ENCODE peak calls at places on chromosomes 11 and 22, in nine cellular contexts. G, F, J, U, M, Q, D, N and R are unnamed samples.
A peak's percentile ranks its signal among the peaks of the same experiment; 100 is the strongest.

GRCh38 chr11:18731949-18732821 is 6.2 kb upstream of the IGSF22 start:
- DNase-seq in J (peak; percentile 52), Q (peak; percentile 38), N (peak; percentile 47), U (no peak), D (no peak), G (peak; percentile 59), F (peak; percentile 72), M (peak; percentile 55), R (no peak)

GRCh38 chr11:7523416-7524210 is 9.8 kb downstream of the PPFIBP2 start:
- DNase-seq in U (no peak), Q (no peak), D (no peak), F (no peak), G (no peak), N (no peak), M (no peak), J (no peak), R (no peak)

GRCh38 chr11:117587416-117587815 is 209.6 kb downstream of the DSCAML1 start:
- DNase-seq in D (no peak), U (no peak), M (no peak), F (no peak), G (no peak), N (no peak), J (no peak), Q (no peak), R (no peak)

GRCh38 chr11:3854977-3855807 is at the start of gene STIM1:
- DNase-seq in G (peak; percentile 96), M (peak; percentile 95), Q (peak; percentile 88), J (peak; percentile 98), N (peak; percentile 98), D (peak; percentile 98), F (peak; percentile 96), U (peak; percentile 96), R (peak; percentile 83)

GRCh38 chr11:61027141-61027840 is 55.8 kb downstream of the CD6 start:
- DNase-seq in N (no peak), J (no peak), U (no peak), Q (no peak), M (no peak), F (no peak), D (no peak), G (no peak), R (no peak)

GRCh38 chr11:96085349-96085910 is 161.5 kb upstream of the MTMR2 start:
- DNase-seq in N (no peak), D (no peak), G (no peak), Q (no peak), M (no peak), J (no peak), F (no peak), U (no peak), R (no peak)

GRCh38 chr11:125381499-125381898 is 114.6 kb downstream of the FEZ1 start:
- DNase-seq in N (no peak), M (no peak), U (no peak), J (no peak), D (peak; percentile 17), G (no peak), Q (no peak), F (no peak), R (no peak)

GRCh38 chr11:120249279-120250022 is 9.5 kb downstream of the POU2F3 start:
- DNase-seq in D (no peak), G (no peak), M (no peak), U (no peak), N (no peak), F (no peak), J (no peak), Q (no peak), R (no peak)

GRCh38 chr22:44712156-44712555 is 10.2 kb downstream of the PRR5 start:
- DNase-seq in G (no peak), D (peak; percentile 63), Q (no peak), N (no peak), U (no peak), F (no peak), J (no peak), M (no peak), R (no peak)

DNA sequence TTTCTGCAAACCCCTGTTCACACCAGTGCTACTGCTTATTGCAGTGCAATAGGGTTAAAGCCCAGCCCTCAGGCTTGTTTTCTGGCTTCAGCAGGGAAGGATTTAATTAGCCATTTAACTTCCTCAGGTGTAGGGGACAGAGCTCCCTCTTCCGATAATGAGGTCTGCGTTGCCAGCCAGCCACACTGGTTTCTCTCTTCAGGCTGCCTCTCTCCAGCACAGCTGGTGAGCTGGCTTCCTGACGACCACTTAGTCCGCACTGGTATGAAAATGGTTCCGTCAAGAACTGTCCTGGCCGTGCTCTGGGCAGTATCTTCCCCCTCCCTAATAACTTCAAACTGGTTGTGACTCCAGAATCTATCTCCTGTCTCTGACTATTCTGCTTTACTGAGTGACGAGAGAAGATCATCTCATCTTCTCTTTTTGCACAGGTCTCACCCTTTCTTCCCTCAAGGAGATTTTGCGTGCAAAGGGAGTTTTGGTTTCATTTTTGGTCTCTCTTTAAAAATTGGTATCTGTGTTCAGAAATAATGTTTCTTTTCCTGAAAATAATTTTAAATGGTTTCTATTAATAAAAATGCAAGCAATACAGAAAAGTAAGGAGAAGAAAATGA is 49.2 kb downstream of the CNTN5 start:
- DNase-seq in N (peak; percentile 78), F (no peak), Q (no peak), G (peak; percentile 12), D (no peak), U (no peak), J (no peak), M (no peak), R (no peak)
- TF ChIP-seq CTCF in N (peak; percentile 39), F (no peak), Q (no peak), G (no peak), D (no peak), U (no peak), J (no peak), M (no peak), R (no peak)

DNA sequence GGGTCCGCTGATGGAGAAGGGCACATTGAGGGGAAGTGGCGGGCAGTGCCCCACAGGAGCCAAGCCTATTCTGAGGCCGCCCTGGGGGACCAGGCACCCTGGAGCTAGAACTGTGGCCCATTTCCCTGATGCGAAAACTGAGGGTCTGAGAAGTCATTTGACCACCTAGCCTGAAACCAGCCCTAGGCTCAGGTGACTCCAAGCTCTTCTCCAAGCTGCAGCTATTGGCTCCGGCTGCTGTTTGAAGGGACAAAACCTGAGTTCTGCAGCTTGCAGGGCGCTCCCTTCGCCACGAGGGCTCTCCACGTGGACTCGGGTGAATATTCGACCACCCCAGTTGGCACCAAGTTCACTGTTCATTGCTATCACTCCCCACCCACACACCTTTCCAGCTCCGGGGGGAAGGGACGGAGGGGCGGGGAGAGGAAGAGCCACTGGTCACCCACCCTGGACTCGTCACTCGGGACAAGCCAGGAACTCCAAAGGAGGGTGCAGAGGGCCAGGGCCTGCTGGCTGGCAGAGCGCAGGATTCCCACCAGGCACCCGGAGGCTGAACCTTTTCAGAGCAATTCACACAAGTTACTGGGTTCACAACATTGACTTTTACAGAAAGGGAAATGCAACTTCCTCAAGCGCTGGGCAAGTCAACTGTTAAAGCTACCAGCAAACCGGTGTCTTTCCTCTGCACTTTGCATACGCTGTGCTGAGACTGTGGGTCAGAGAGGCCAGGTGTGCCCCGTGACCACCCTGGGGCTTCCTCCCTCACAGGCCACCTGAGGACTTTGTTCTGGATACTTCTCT is 1.1 kb upstream of the RAC2 start:
- DNase-seq in N (no peak), U (no peak), M (no peak), F (no peak), D (no peak), J (no peak), G (peak; percentile 68), Q (no peak), R (no peak)
- H3K4me3 ChIP-seq in N (no peak overlapping the region), U (no peak overlapping the region), M (no peak overlapping the region), F (no peak overlapping the region), D (no peak overlapping the region), J (no peak overlapping the region), G (no peak overlapping the region), Q (no peak overlapping the region), R (no peak overlapping the region)

GRCh38 chr11:118898400-118899295 is 15.0 kb downstream of the CXCR5 start:
- DNase-seq in D (peak; percentile 58), N (no peak), Q (no peak), J (peak; percentile 18), G (peak; percentile 6), F (no peak), U (no peak), M (no peak), R (no peak)

GRCh38 chr11:118896472-118896913 is 12.8 kb downstream of the CXCR5 start:
- DNase-seq in D (no peak), F (no peak), Q (no peak), N (no peak), J (no peak), M (no peak), U (no peak), G (peak; percentile 7), R (no peak)

GRCh38 chr11:118897721-118898310 is 14.1 kb downstream of the CXCR5 start:
- DNase-seq in D (no peak), J (peak; percentile 19), N (no peak), G (peak; percentile 7), Q (no peak), M (no peak), U (no peak), F (no peak), R (no peak)

GRCh38 chr11:118895093-118896039 is 11.7 kb downstream of the CXCR5 start:
- DNase-seq in J (no peak), U (no peak), M (no peak), Q (no peak), N (no peak), D (peak; percentile 56), G (peak; percentile 59), F (no peak), R (no peak)

DNA sequence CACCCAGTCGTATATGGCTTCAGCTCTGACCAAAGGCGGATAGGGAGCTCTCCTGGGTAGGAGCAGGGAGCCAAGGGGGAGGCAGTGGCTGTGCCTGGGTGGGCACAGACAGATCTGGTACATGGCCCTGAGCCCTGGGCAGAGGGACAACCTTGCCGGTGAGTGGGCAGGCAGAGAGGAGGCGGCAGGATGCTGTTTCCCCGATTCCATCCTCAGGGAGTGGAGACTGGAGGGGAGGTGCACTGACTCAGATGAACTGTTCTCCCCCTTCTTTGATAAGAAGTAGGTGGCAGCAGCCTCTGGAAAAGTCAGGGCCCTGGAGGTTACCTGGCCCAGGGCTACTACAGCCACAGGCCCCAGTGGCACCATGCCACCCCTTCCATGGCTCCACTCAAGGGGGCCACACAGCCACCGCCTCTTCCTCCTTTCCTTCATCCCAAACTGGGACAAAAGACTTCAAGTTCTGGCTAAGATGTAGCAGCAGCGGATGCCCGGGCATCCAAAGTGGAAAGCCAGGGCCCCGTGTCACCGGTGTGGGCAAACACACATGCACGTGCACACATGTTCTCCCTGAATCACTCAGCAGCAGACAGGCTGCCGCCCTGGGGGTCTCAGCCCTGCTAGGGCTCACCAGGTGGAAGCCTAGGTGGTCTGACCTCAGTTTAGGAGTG is 13.4 kb downstream of the CXCR5 start:
- DNase-seq in N (no peak), U (no peak), M (no peak), D (no peak), F (no peak), Q (no peak), J (no peak), G (peak; percentile 6), R (no peak)
- H3K4me1 ChIP-seq in N (peaks cover 3% of the 10 kb centered on the region), U (peaks cover 12% of the 10 kb centered on the region), M (no peaks in the 10 kb centered on the region), D (peaks cover 4% of the 10 kb centered on the region), F (no peaks in the 10 kb centered on the region), Q (peaks cover 58% of the 10 kb centered on the region), J (no peaks in the 10 kb centered on the region), G (peaks cover 3% of the 10 kb centered on the region), R (peaks cover 3% of the 10 kb centered on the region)

DNA sequence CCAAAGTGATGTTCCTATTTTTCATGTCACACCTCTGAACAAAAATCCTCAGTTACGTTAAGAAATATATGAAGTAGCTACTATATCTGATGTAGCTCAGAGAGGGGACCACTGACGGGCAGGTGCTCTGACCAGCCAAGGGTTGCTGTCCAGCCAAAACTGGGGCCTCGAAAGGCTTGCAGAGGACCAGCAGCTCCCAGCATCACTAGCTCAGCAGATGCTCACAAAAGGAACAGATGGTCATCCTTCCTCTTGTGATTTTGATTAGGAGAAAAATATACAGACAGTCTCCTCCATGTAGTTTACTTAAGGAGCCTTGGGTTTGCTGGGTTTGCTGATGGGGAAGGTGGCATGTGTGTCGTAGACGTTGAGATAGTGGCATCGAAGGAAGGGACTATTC is 374.6 kb upstream of the B3GAT1 start:
- DNase-seq in U (no peak), G (no peak), N (no peak), F (no peak), Q (no peak), J (no peak), D (no peak), M (no peak), R (no peak)
- TF ChIP-seq CTCF in U (no peak), G (no peak), N (no peak), F (no peak), Q (no peak), J (no peak), D (no peak), M (no peak), R (no peak)